ENCODE peak calls at places on chromosome 12, in nine cellular contexts. V is kidney tubule cell; L is A549; I is NCI-H526; A is activated T-helper 1 cell treated with Interleukin-2 at 50 U/mL for 16 hours; C is GM04503; D is CD8-positive, alpha-beta memory T cell; Q is NCI-H1694 treated with DMSO at 0.1 percent for 48 hours; B is H7. O is an unnamed sample.

GRCh38 chr12:15829949-15830348 is 40.8 kb upstream of the EPS8 start:
- DNase-seq in B (no peak), V (peak), Q (no peak), L (no peak), I (no peak), C (no peak), D (no peak), A (no peak), O (no peak)

GRCh38 chr12:12627308-12627827 is 15.7 kb downstream of the CREBL2 start:
- DNase-seq in A (no peak), Q (no peak), B (no peak), C (no peak), I (no peak), L (no peak), D (no peak), V (no peak), O (no peak)

GRCh38 chr12:24177889-24178288 is 228.4 kb upstream of the SOX5 start:
- DNase-seq in B (no peak), V (no peak), D (no peak), C (no peak), A (no peak), I (no peak), Q (no peak), L (no peak), O (no peak)

GRCh38 chr12:6792522-6793201 is 3.3 kb downstream of the CD4 start:
- DNase-seq in A (no peak), Q (peak), V (no peak), L (no peak), B (peak), I (no peak), D (no peak), C (no peak), O (no peak)

GRCh38 chr12:3553221-3553620 is 62.2 kb downstream of the PRMT8 start:
- DNase-seq in D (no peak), C (no peak), Q (no peak), V (no peak), B (no peak), L (no peak), I (no peak), A (no peak), O (no peak)

GRCh38 chr12:90076851-90077319 is 368.2 kb upstream of the ATP2B1 start:
- DNase-seq in C (no peak), A (no peak), D (no peak), V (no peak), Q (no peak), B (no peak), L (no peak), I (no peak), O (no peak)

GRCh38 chr12:6372403-6373003 is 2.9 kb downstream of the SCNN1A start:
- DNase-seq in L (peak), C (peak), B (peak), A (no peak), Q (no peak), D (no peak), I (peak), V (peak), O (peak)

GRCh38 chr12:29320295-29321090 is 60.5 kb downstream of the ERGIC2 start:
- DNase-seq in C (peak), B (no peak), A (no peak), I (no peak), V (peak), L (no peak), D (no peak), Q (no peak), O (no peak)

GRCh38 chr12:109868182-109869051 is 11.9 kb downstream of the GLTP start:
- DNase-seq in B (no peak), I (no peak), Q (no peak), L (no peak), D (no peak), A (no peak), C (no peak), V (no peak), O (no peak)

GRCh38 chr12:51534216-51534615 is 56.8 kb upstream of the SCN8A start:
- DNase-seq in Q (no peak), C (no peak), B (no peak), I (no peak), A (no peak), D (no peak), V (no peak), L (no peak), O (peak)

GRCh38 chr12:108852674-108853073 is 4.7 kb downstream of the SSH1 start:
- DNase-seq in L (no peak), D (no peak), Q (no peak), A (no peak), B (no peak), C (no peak), V (no peak), I (no peak), O (no peak)

GRCh38 chr12:58858030-58858429 is 62.3 kb downstream of the LRIG3 start:
- DNase-seq in B (no peak), Q (no peak), V (no peak), L (no peak), C (no peak), I (no peak), A (no peak), D (no peak), O (no peak)

GRCh38 chr12:66113471-66113870 is 17.1 kb downstream of the LLPH start:
- DNase-seq in I (no peak), V (no peak), C (no peak), L (no peak), Q (no peak), A (no peak), B (no peak), D (no peak), O (no peak)

GRCh38 chr12:124633954-124634352 is 66.5 kb upstream of the NCOR2 start:
- DNase-seq in A (no peak), I (no peak), B (no peak), Q (peak), C (no peak), D (no peak), V (no peak), L (no peak), O (no peak)

GRCh38 chr12:43988838-43989560 is 153.1 kb downstream of the TMEM117 start:
- DNase-seq in L (no peak), C (no peak), I (no peak), D (no peak), A (no peak), V (peak), B (no peak), Q (no peak), O (no peak)

GRCh38 chr12:1634590-1635191 is 5.7 kb downstream of the WNT5B start:
- DNase-seq in Q (peak), B (peak), D (peak), C (no peak), L (peak), I (peak), A (peak), V (peak), O (peak)

GRCh38 chr12:58765653-58766554 is 154.4 kb downstream of the LRIG3 start:
- DNase-seq in B (no peak), I (peak), L (no peak), A (no peak), C (no peak), D (no peak), Q (no peak), V (no peak), O (no peak)

GRCh38 chr12:51759175-51759574 is 89.3 kb downstream of the FIGNL2 start:
- DNase-seq in V (peak), I (no peak), A (no peak), Q (no peak), B (no peak), D (no peak), L (no peak), C (no peak), O (no peak)

GRCh38 chr12:95710386-95710785 is 80.2 kb downstream of the NTN4 start:
- DNase-seq in L (no peak), I (no peak), Q (no peak), C (no peak), A (no peak), V (no peak), B (no peak), D (no peak), O (no peak)

GRCh38 chr12:131383291-131383690 is 327.6 kb upstream of the SFSWAP start:
- DNase-seq in B (peak), A (no peak), D (no peak), V (no peak), L (no peak), C (no peak), Q (no peak), I (no peak), O (no peak)

GRCh38 chr12:103495158-103495782 is 498 bp downstream of the C12orf42 start:
- DNase-seq in I (peak), Q (peak), L (peak), B (peak), D (peak), V (peak), C (no peak), A (peak), O (peak)

GRCh38 chr12:106118-106561 is 39.6 kb downstream of the IQSEC3 start:
- DNase-seq in C (no peak), A (no peak), I (peak), L (peak), D (no peak), B (peak), Q (no peak), V (no peak), O (peak)

GRCh38 chr12:54018608-54018984 is 9.6 kb upstream of the HOXC6 start:
- DNase-seq in L (peak), V (peak), C (no peak), I (no peak), A (no peak), D (no peak), Q (peak), B (peak), O (peak)

GRCh38 chr12:51683763-51684357 is 92.8 kb downstream of the SCN8A start:
- DNase-seq in C (peak), I (no peak), B (no peak), V (peak), Q (no peak), D (no peak), A (no peak), L (no peak), O (no peak)

GRCh38 chr12:9163392-9163791 is 44.8 kb downstream of the PZP start:
- DNase-seq in Q (no peak), V (no peak), C (no peak), B (no peak), L (no peak), I (no peak), A (no peak), D (no peak), O (no peak)

GRCh38 chr12:26113853-26114719 is 10.8 kb downstream of the BHLHE41 start:
- DNase-seq in D (peak), B (peak), L (peak), I (peak), V (peak), Q (no peak), C (peak), A (peak), O (peak)

O was measured in GM23338.